ENCODE peak calls at places on chromosomes 5 and 9, in five cellular contexts. V is GM12878, P is SK-N-SH, T is HepG2, Z is K562. F is an unnamed sample.

GRCh38 chr9:116806075-116806474 is 119.0 kb downstream of the TRIM32 start:
- DNase-seq in Z (no peak), P (no peak), V (no peak), T (no peak), F (no peak)

GRCh38 chr9:101912698-101913097 is 174.3 kb upstream of the GRIN3A start:
- DNase-seq in T (no peak), V (no peak), P (no peak), Z (no peak), F (no peak)

GRCh38 chr5:107869459-107870115 is 198.8 kb upstream of the EFNA5 start:
- DNase-seq in P (no peak), T (no peak), Z (no peak), V (no peak), F (peak)

GRCh38 chr5:130476325-130476724 is 572.1 kb downstream of the CHSY3 start:
- DNase-seq in P (no peak), T (no peak), V (no peak), Z (no peak), F (no peak)

GRCh38 chr5:172871982-172872381 is 37.9 kb downstream of the ERGIC1 start:
- DNase-seq in Z (no peak), V (no peak), P (no peak), T (no peak), F (no peak)

GRCh38 chr5:151126199-151126645 is 31.4 kb downstream of the ANXA6 start:
- DNase-seq in V (peak), T (peak), P (peak), Z (peak), F (peak)

GRCh38 chr5:153794327-153794726 is 244.4 kb downstream of the FAM114A2 start:
- DNase-seq in T (no peak), V (no peak), P (no peak), Z (peak), F (no peak)

GRCh38 chr5:41788800-41789395 is 81.3 kb downstream of the OXCT1 start:
- DNase-seq in P (no peak), Z (no peak), V (no peak), T (no peak), F (no peak)

GRCh38 chr5:74641014-74641777 is 668 bp upstream of the ENC1 start:
- DNase-seq in T (peak), P (peak), V (no peak), Z (peak), F (peak)

GRCh38 chr5:77129386-77129785 is 42.3 kb upstream of the ZBED3 start:
- DNase-seq in Z (no peak), P (peak), T (peak), V (no peak), F (peak)

GRCh38 chr9:87535817-87536539 is 38.3 kb downstream of the DAPK1 start:
- DNase-seq in P (no peak), V (peak), T (no peak), Z (no peak), F (no peak)

GRCh38 chr5:53425598-53426516 is 54.6 kb upstream of the FST start:
- DNase-seq in Z (peak), V (no peak), P (peak), T (peak), F (peak)

GRCh38 chr9:127915801-127916664 is 808 bp downstream of the ST6GALNAC4 start:
- DNase-seq in V (no peak), T (no peak), P (no peak), Z (no peak), F (no peak)

GRCh38 chr5:83551826-83552225 is 80.3 kb downstream of the VCAN start:
- DNase-seq in T (no peak), V (no peak), Z (no peak), P (no peak), F (no peak)

GRCh38 chr5:154583545-154584168 is 105.6 kb upstream of the HAND1 start:
- DNase-seq in P (no peak), T (no peak), Z (no peak), V (no peak), F (peak)

GRCh38 chr9:38622083-38622674 is 1.8 kb upstream of the ANKRD18A start:
- DNase-seq in Z (no peak), T (peak), P (peak), V (no peak), F (no peak)

GRCh38 chr9:94479757-94480156 is 75.1 kb upstream of the PCAT7 start:
- DNase-seq in Z (no peak), T (no peak), V (no peak), P (peak), F (no peak)

DNA sequence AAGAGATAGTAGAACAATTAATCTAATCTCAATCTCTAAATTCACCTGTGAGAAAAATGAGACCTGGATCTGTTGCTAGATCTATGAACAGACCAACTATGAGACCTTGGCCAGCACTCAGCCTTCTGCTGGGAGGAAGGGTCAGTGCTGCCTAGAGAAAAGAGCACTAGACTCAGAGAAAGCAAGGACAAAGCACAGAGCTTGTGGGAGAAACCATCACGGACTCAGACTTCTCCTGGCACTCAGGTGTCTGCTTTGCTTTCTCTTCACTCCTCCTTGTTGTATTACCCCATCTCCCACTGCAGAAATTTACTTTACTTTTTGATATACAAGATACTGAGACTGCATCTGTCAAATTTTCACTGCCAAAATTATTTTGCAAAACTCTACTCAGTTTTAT is 890.0 kb upstream of the NUDT12 start:
- DNase-seq in V (no peak), Z (no peak), T (no peak), P (no peak), F (no peak)
- H3K4me3 ChIP-seq in V (no peak), Z (no peak), T (no peak), P (no peak), F (no peak)

DNA sequence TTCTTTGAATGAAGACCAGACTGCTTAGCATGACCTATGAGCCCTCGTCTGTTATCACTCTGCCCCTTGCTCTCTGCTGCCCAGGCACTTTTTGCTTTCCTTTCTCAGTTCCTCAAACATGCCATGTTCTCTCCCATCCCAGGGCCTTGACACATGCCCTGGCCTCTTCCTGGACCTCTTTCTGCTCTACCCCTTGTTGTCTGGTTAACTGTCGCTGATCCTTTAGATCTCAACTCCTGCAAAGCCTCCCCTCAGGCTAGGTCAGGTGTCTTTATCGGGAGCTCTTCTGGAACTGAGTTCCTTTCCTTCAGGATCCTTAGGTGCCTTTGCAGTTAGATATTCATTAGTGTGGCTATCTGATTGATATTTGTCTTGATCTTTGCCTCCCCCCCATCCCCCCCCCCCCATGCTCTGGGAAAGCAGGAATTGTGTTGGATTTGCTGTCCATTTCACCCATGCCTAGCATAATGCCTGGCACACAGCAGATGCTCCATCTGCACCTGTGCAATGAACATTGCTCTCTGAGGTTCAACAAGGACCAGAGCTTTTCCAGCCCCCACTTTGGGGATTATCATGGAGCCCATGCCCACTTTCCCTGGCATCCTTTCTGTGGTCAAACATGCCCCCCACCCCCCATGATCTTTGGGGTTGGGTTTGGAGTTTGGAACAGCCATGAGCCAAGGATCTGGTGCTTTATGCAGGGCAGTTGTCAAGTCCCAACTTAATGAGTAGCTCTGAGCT is 182.2 kb upstream of the PITX1 start:
- DNase-seq in V (no peak), Z (no peak), T (no peak), P (no peak), F (no peak)
- TF ChIP-seq ZBTB33 in V (no peak), Z (no peak), T (no peak), P (no peak), F (no peak)

DNA sequence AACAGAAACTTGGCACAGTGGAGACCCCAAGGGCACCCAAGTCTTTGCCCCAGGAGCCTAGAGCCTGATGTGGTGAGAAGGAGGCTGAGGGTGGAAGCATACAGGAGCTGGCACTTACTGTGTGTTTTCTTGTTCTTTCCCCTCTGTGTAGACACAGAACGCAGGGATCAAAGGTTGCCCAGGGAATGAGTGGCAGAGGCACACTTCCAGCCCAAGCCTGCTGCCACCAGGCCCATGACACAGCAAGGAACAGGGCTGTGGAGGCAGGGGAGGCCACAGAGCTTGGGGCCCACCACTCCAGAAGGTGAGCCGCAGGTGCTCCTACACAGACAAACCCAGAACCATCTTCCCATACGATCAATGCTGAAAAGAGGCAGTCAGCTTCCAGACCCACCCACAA is 73.9 kb upstream of the S1PR3 start:
- DNase-seq in V (no peak), Z (no peak), P (no peak), T (no peak), F (no peak)
- H3K4me3 ChIP-seq in V (no peak), Z (no peak), P (no peak), T (no peak), F (no peak)

GRCh38 chr9:78030553-78031270 is 899 bp downstream of the GNAQ start:
- DNase-seq in Z (peak), P (peak), V (no peak), T (no peak), F (no peak)

GRCh38 chr9:78029601-78030552 is 1.7 kb downstream of the GNAQ start:
- DNase-seq in P (no peak), V (no peak), T (no peak), Z (peak), F (no peak)

GRCh38 chr9:78032599-78033457 is 1.2 kb upstream of the GNAQ start:
- DNase-seq in V (no peak), P (no peak), Z (no peak), T (no peak), F (no peak)

GRCh38 chr9:78031826-78032598 is 401 bp upstream of the GNAQ start:
- DNase-seq in T (peak), Z (peak), V (no peak), P (peak), F (peak)

GRCh38 chr9:78031271-78031825 is at the start of gene GNAQ:
- DNase-seq in V (no peak), P (peak), Z (peak), T (no peak), F (no peak)
- TF ChIP-seq ZBTB33 in V (no peak), P (no peak), Z (no peak), T (no peak), F (no peak)

DNA sequence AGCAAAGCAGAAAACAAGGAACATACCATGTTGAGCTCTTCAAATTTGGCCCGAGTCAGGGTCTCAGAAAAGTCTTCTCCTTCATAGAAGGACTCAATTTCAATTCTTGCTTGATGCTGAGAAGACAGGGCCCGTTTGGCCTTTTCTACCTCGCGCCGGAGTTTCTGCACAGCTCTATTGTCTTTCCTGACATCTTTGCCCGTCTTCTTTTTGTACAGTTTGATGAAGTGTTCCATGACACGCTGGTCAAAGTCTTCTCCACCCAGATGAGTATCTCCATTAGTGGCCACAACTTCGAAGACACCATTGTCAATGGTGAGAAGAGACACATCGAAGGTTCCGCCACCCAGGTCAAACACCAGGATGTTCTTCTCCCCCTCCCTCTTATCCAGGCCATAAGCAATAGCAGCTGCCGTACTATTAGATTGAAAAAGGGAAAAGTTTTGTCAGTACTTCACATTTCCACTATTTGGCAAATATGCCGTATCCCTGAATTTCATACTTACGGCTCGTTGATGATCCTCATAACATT is 2.2 kb downstream of the HSPA5 start:
- DNase-seq in V (no peak), P (no peak), T (no peak), Z (no peak), F (no peak)
- H3K4me3 ChIP-seq in V (peak), P (peak), T (peak), Z (peak), F (no peak)

DNA sequence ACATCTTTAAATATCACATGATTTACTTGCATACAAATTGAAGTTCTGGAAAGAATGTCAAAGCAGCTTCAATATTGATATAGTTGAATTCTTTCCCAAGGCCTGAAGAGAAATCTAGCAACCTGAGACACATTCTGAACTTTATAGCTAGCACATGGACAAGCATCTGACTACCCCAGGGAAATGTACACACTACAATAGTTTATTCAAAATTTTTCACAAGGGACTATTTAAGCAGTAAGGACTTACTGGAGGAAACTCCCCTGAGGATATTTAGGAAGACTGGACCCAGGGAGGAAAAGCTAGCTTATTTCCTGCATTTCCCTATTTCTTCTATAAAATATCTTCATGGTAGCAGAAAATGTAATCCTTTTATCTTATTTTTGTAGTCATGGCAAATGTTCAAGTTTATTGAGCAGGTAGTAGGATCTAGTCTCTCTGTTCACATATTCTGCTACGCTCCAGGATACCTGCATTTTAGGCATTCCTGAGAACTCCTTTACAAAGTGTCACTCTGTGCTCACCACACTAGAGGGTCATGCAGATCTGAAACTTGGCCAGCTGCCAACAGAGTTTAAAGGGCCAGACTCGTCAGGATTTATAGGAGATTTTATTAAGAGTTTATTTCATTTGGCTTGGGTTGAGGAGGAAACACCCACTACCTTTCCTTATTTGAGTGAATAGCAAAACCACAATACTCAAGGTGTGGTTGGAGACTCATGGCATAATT is 348.4 kb upstream of the FTMT start:
- DNase-seq in V (no peak), P (peak), Z (no peak), T (peak), F (peak)
- TF ChIP-seq ZBTB33 in V (no peak), P (no peak), Z (no peak), T (no peak), F (no peak)

DNA sequence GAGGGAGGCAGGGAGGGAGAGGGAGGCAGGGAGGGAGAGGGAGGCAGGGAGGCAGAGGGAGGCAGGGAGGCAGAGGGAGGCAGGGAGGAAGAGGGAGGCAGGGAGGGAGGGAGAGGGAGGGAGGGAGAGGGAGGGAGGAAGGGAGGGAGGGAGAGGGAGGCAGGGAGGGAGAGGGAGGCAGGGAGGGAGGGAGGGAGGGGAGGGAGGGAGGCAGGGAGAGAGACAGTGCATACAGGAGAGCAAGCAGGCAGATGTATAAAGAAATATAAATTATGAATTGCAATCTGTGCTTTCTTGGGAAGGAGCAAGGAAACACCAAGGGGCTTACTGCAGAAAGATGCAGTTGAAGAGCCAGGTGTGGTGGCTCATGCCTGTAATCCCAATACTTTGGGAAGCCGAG is 147.2 kb upstream of the PANK3 start:
- DNase-seq in P (no peak), V (no peak), T (no peak), Z (no peak), F (no peak)
- H3K4me3 ChIP-seq in P (no peak), V (no peak), T (no peak), Z (no peak), F (no peak)

DNA sequence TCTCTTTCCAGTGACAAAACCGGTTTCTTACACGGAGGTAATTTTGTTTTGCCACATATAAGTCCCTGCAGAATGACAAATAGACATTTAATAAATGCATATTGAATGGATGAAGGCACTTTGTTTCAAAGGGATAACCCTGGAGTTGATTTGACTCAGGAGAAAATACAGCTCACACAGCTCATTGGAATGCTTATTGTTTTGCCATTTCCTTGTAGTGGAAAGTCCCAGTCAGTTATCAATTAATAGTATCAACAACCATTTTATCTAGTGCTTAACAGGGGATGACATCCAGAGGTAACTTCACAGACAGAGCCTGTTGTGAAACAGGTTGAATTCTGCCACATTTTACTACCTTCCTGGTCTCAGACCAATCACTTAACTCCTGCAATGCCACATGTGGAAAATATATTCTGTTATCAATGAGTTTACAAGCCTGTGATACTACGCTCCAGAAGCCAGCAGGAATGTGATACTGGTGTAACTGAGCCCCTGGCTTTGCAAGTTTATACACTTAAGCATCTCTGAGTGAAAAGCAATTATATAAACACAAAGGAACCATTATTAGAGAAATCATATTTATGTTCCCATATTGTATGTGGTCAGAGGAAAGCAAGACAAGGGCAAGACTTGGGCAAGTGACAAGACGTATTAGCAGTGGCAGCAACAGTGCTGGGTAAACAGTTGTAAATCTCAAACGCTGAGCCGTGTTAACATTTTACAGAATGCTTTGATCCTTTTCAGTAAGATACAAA is 123.2 kb upstream of the ANKRD55 start:
- DNase-seq in V (no peak), P (no peak), T (peak), Z (no peak), F (no peak)
- TF ChIP-seq ZBTB33 in V (no peak), P (no peak), T (no peak), Z (no peak), F (no peak)

F was measured in HCT116.